ENCODE peak calls at places on chromosomes 12 and 14, in five cellular contexts. B, V, W, R and A are unnamed samples.

GRCh38 chr12:72622556-72622955 is 350.4 kb downstream of the TRHDE start:
- DNase-seq in W (no peak), V (no peak), B (no peak), R (no peak), A (no peak)

GRCh38 chr14:80275208-80275850 is 64.0 kb upstream of the DIO2 start:
- DNase-seq in R (no peak), W (peak; percentile 44), B (no peak), V (no peak), A (no peak)

GRCh38 chr12:131783915-131784541 is 44.2 kb upstream of the MMP17 start:
- DNase-seq in W (peak; percentile 68), V (no peak), B (no peak), R (no peak), A (no peak)

GRCh38 chr12:116598341-116599284 is 39.4 kb downstream of the MAP1LC3B2 start:
- DNase-seq in R (no peak), W (no peak), V (no peak), B (peak; percentile 73), A (no peak)

GRCh38 chr12:49339464-49339861 is 2.5 kb upstream of the C1QL4 start:
- DNase-seq in R (peak; percentile 80), B (no peak), V (peak; percentile 21), W (no peak), A (no peak)

GRCh38 chr12:9813821-9814798 is 13.2 kb upstream of the KLRF1 start:
- DNase-seq in B (peak; percentile 46), V (peak; percentile 91), W (peak; percentile 73), R (peak; percentile 85), A (peak; percentile 94)

GRCh38 chr14:73252491-73253322 is 15.4 kb downstream of the PAPLN start:
- DNase-seq in B (no peak), V (no peak), W (no peak), R (peak; percentile 55), A (no peak)

GRCh38 chr12:11705010-11705409 is 55.5 kb downstream of the ETV6 start:
- DNase-seq in B (no peak), W (peak; percentile 82), V (peak; percentile 52), R (no peak), A (no peak)

GRCh38 chr12:27711312-27711682 is 665 bp downstream of the MRPS35 start:
- DNase-seq in V (peak; percentile 5), R (no peak), B (peak; percentile 17), W (no peak), A (peak; percentile 37)

GRCh38 chr12:122126713-122127597 is 47.1 kb downstream of the IL31 start:
- DNase-seq in V (peak; percentile 34), W (no peak), B (no peak), R (peak; percentile 59), A (no peak)

GRCh38 chr12:112007945-112008344 is 5.0 kb downstream of the TMEM116 start:
- DNase-seq in W (no peak), R (peak; percentile 73), V (no peak), B (no peak), A (no peak)

GRCh38 chr14:80606347-80606772 is 335.2 kb downstream of the CEP128 start:
- DNase-seq in R (no peak), W (peak; percentile 77), B (no peak), V (no peak), A (no peak)

GRCh38 chr12:10615532-10615931 is 2.1 kb upstream of the MAGOHB start:
- DNase-seq in V (no peak), B (no peak), W (no peak), R (no peak), A (no peak)

GRCh38 chr12:76247992-76248391 is 100.2 kb downstream of the BBS10 start:
- DNase-seq in R (no peak), V (no peak), W (no peak), B (no peak), A (no peak)

DNA sequence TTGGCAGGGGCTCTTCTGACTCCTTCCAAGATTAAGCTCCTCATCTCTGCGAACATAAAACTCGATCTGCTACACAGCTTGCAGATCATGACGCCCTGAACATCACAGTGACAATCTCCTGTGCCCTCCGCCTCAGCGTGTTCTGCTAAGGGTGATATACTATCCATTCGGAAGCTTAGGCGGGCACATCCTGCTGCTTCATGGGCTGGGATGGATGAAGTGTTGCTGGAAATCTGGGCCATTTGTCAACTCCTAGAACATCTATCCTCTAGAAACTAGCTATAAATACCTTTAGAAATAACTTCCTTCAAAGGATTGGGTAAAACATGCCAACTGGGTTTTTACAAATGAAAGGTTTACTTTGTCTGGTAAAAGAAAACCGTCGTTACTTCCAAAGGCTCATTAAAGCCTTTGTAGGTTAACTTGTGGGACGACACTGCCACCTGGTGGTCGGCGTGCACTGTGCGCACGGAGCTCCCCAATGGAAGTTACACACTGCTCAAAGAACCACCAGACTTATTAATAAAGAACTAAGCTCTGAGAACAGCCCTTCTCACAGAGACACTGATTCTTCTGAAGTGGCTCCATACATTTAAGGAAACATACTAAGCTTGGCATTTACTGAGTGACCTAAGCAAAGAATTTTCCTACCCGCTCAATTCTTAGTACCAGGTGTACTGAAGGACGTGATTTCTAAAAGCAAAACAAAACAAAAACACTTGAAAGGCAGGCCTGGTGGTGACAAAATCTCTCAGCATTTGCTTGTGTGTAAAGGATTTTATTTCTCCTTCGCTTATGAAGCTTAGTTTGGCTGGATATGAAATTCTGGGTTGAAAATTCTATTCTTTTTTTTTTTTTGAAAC is 21.5 kb upstream of the CACNA2D4 start:
- DNase-seq in W (peak; percentile 87), V (peak; percentile 88), B (peak; percentile 72), R (peak; percentile 92), A (peak; percentile 92)
- TF ChIP-seq CTCF in W (peak; percentile 90), V (peak; percentile 88), B (peak; percentile 84), R (peak; percentile 98), A (peak; percentile 91)

GRCh38 chr12:6367065-6367968 is 8.0 kb downstream of the SCNN1A start:
- DNase-seq in R (peak; percentile 31), W (peak; percentile 69), B (no peak), V (no peak), A (peak; percentile 70)
- TF ChIP-seq CTCF in R (no peak), W (peak; percentile 39), B (peak; percentile 51), V (no peak), A (peak; percentile 29)

GRCh38 chr12:70365648-70366518 is at the start of gene KCNMB4:
- DNase-seq in W (peak; percentile 64), R (peak; percentile 87), B (peak; percentile 83), V (peak; percentile 93), A (peak; percentile 79)
- TF ChIP-seq CTCF in W (no peak), R (no peak), B (no peak), V (no peak), A (no peak)

GRCh38 chr12:109330282-109330681 is 17.4 kb upstream of the MYO1H start:
- DNase-seq in W (no peak), R (no peak), V (no peak), B (no peak), A (no peak)
- TF ChIP-seq CTCF in W (no peak), R (no peak), V (no peak), B (no peak), A (no peak)

GRCh38 chr14:69863083-69863482 is 16.1 kb upstream of the SMOC1 start:
- DNase-seq in V (no peak), B (no peak), R (no peak), W (no peak), A (no peak)
- TF ChIP-seq CTCF in V (no peak), B (no peak), R (no peak), W (no peak), A (no peak)

DNA sequence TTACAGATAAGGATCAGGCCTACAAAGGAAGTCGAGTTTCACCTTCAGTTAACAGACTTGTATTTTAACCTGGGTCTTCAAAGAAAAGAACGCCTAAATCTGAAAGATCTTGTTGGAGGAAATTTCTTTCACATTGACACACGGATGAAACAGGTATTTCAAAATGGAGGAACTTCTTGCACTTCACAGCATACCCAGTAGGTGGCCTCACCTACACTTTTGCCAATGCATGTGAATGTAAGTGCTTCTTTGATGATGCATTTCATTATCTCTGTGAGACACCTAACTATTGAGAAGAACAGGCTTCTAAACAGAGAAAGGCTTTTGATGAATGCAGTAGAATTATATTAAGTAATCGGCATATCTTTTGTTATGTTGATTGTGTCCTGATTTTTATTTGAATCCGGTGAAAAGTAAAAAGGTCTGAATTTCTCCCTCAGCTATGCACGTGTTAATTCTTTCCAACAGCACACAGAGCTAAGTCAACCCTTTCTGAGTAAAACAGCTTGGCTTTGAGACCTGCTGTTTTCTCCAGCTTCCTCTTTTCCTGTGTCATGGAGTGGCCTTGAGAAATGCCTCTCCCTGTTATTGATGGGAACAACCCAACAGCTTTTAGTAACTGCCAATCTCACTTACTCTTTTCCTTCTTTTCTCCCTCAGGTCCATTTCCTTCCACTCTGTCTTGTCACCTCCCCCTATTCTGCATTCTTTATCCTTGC is 399.0 kb downstream of the NAV3 start:
- DNase-seq in B (peak; percentile 16), V (peak; percentile 59), R (no peak), W (peak; percentile 56), A (peak; percentile 53)
- TF ChIP-seq CTCF in B (peak; percentile 32), V (peak; percentile 62), R (peak; percentile 55), W (peak; percentile 78), A (peak; percentile 51)

GRCh38 chr14:102207831-102208365 is 68.2 kb downstream of the WDR20 start:
- DNase-seq in V (no peak), R (no peak), W (no peak), B (no peak), A (no peak)

GRCh38 chr14:102208741-102209140 is 69.0 kb downstream of the WDR20 start:
- DNase-seq in R (no peak), W (no peak), V (no peak), B (no peak), A (no peak)

GRCh38 chr14:102211240-102211639 is 71.5 kb downstream of the WDR20 start:
- DNase-seq in B (no peak), R (no peak), W (no peak), V (no peak), A (no peak)

GRCh38 chr14:102210421-102211042 is 70.8 kb downstream of the WDR20 start:
- DNase-seq in R (no peak), V (no peak), W (no peak), B (no peak), A (no peak)

DNA sequence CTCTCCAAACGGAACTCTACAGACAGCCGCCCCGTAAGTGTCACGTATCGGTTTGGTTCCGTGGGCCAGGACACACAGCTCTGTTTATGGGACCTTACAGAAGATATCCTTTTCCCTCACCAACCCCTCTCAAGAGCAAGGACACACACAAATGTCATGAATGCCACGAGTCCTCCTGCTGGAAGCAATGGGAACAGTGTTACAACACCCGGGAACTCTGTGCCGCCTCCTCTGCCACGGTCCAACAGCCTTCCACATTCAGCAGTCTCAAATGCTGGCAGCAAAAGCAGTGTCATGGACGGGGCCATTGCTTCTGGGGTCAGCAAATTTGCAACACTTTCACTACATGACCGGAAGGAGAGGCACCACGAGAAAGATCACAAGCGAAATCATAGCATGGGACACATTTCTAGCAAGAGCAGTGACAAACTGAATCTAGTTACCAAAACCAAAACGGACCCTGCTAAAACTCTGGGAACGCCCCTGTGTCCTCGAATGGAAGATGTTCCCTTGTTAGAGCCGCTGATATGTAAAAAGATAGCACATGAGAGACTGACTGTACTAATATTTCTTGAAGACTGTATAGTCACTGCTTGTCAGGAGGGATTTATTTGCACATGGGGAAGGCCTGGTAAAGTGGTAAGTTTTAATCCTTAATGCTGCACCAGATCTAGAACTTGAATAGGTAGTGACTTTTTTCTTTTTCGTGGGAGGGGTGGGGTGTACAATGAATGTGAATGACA is 69.7 kb downstream of the WDR20 start:
- DNase-seq in B (no peak), W (peak; percentile 17), R (peak; percentile 90), V (peak; percentile 21), A (no peak)
- TF ChIP-seq CTCF in B (peak; percentile 21), W (peak; percentile 25), R (peak; percentile 49), V (no peak), A (no peak)

GRCh38 chr14:58638231-58639205 is 756 bp downstream of the DACT1 start:
- DNase-seq in W (peak; percentile 56), R (peak; percentile 76), B (no peak), V (peak; percentile 2), A (peak; percentile 31)
- TF ChIP-seq CTCF in W (peak; percentile 18), R (no peak), B (no peak), V (no peak), A (no peak)

GRCh38 chr14:99231850-99232401 is 40.1 kb downstream of the BCL11B start:
- DNase-seq in R (no peak), W (no peak), V (no peak), B (no peak), A (peak; percentile 73)
- TF ChIP-seq CTCF in R (no peak), W (no peak), V (no peak), B (no peak), A (no peak)